ENCODE peak calls at places on chromosomes 13 and 19, in six cellular contexts. Q is right lobe of liver, S is HepG2, G is gastrocnemius medialis, Y is heart left ventricle, H is tibial nerve. K is an unnamed sample.

GRCh38 chr19:30402790-30403189 is 30.6 kb downstream of the ZNF536 start:
- DNase-seq in Q (no peak), Y (no peak), H (no peak), G (no peak), S (no peak), K (no peak)

GRCh38 chr19:41705393-41706174 is 2.8 kb upstream of the CEACAM5 start:
- DNase-seq in Q (peak; percentile 54), Y (peak; percentile 56), G (no peak), H (no peak), S (no peak), K (no peak)

GRCh38 chr13:109074436-109074835 is 445.0 kb downstream of the MYO16 start:
- DNase-seq in Y (no peak), Q (no peak), H (no peak), S (no peak), G (no peak), K (no peak)

GRCh38 chr13:64791373-64791772 is 2438.8 kb downstream of the PCDH9 start:
- DNase-seq in Q (no peak), H (no peak), G (no peak), Y (no peak), S (no peak), K (no peak)

GRCh38 chr19:41563847-41564514 is 12.0 kb upstream of the CEACAM21 start:
- DNase-seq in Y (no peak), Q (no peak), G (no peak), H (no peak), S (no peak), K (no peak)

GRCh38 chr19:35776102-35776788 is 881 bp downstream of the ARHGAP33 start:
- DNase-seq in Y (no peak), Q (no peak), H (no peak), S (no peak), G (no peak), K (no peak)

GRCh38 chr13:49527123-49527522 is 31.4 kb downstream of the PHF11 start:
- DNase-seq in Q (no peak), Y (no peak), S (no peak), G (no peak), H (no peak), K (no peak)

GRCh38 chr19:48553676-48554384 is 1.9 kb downstream of the SULT2B1 start:
- DNase-seq in Y (no peak), Q (no peak), G (no peak), S (peak; percentile 69), H (no peak), K (peak; percentile 44)

GRCh38 chr13:97122381-97122996 is 99.6 kb upstream of the MBNL2 start:
- DNase-seq in S (no peak), G (no peak), Q (no peak), Y (no peak), H (no peak), K (no peak)

GRCh38 chr13:74825170-74825948 is 656.6 kb downstream of the TBC1D4 start:
- DNase-seq in Q (no peak), Y (no peak), H (no peak), G (no peak), S (no peak), K (no peak)

GRCh38 chr13:42656136-42656535 is 82.2 kb downstream of the TNFSF11 start:
- DNase-seq in Q (no peak), Y (no peak), S (no peak), G (no peak), H (no peak), K (no peak)

GRCh38 chr13:31043891-31044657 is 111.6 kb downstream of the TEX26 start:
- DNase-seq in S (peak; percentile 57), G (peak; percentile 33), Y (peak; percentile 88), Q (peak; percentile 80), H (peak; percentile 79), K (peak; percentile 81)

GRCh38 chr19:3095375-3096191 is 1.4 kb downstream of the GNA11 start:
- DNase-seq in Y (no peak), H (no peak), S (peak; percentile 62), G (no peak), Q (peak; percentile 57), K (no peak)

GRCh38 chr13:110869231-110869804 is 45.6 kb downstream of the ANKRD10 start:
- DNase-seq in Q (no peak), S (no peak), Y (peak; percentile 59), G (peak; percentile 34), H (no peak), K (peak; percentile 33)

GRCh38 chr19:17865364-17866311 is 5.9 kb downstream of the RPL18A start:
- DNase-seq in H (no peak), S (no peak), Y (no peak), Q (no peak), G (no peak), K (no peak)
- TF ChIP-seq POLR2A in H (no peak), S (peak; percentile 74), Y (no peak), Q (no peak), G (no peak), K (no peak)

GRCh38 chr13:79384022-79384610 is 21.9 kb downstream of the RBM26 start:
- DNase-seq in Y (no peak), H (no peak), G (no peak), S (peak; percentile 20), Q (no peak), K (no peak)

GRCh38 chr13:79385694-79386093 is 20.4 kb downstream of the RBM26 start:
- DNase-seq in Q (no peak), G (no peak), S (no peak), H (no peak), Y (no peak), K (no peak)

GRCh38 chr13:79389031-79389430 is 17.0 kb downstream of the RBM26 start:
- DNase-seq in Q (no peak), S (no peak), Y (no peak), G (no peak), H (no peak), K (no peak)

GRCh38 chr13:79387853-79388252 is 18.2 kb downstream of the RBM26 start:
- DNase-seq in Y (no peak), H (no peak), Q (no peak), G (no peak), S (no peak), K (no peak)

DNA sequence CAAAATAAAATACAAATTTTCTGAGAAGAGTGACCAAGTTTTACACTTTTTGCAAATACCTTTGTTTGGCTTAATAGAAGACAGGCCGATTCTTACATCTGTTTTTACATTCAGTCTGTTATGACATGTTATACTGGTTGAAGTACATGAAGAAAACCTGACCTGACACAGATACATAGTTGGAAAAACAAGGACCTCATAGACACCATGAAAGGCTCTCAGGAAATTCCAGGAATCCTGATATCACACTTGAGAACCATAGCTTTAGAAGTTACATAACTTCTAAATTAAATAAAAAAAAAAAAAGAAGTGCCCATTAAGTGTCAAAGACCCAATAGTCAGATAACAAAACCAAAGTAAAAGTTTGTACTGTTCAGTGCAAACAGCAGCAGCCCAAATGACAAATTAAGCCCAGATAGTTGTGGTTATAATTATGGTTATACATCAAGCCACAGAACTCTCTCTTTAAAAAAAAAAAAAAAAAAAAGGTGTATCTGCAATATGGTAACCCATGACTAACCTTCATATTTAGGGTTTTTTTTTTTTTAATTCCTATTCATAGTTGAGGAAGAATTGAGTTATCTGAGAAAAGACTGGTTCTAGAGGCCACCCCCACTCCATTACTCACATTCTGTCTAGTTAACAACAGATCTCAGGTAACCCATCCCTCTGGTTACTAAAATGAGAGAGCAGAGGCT is 19.8 kb downstream of the RBM26 start:
- DNase-seq in S (no peak), H (no peak), Q (no peak), G (no peak), Y (no peak), K (no peak)
- H3K4me1 ChIP-seq in S (peaks cover 18% of the 10 kb centered on the region), H (no peaks in the 10 kb centered on the region), Q (no peaks in the 10 kb centered on the region), G (peaks cover 40% of the 10 kb centered on the region), Y (peaks cover 64% of the 10 kb centered on the region), K (no peaks in the 10 kb centered on the region)

DNA sequence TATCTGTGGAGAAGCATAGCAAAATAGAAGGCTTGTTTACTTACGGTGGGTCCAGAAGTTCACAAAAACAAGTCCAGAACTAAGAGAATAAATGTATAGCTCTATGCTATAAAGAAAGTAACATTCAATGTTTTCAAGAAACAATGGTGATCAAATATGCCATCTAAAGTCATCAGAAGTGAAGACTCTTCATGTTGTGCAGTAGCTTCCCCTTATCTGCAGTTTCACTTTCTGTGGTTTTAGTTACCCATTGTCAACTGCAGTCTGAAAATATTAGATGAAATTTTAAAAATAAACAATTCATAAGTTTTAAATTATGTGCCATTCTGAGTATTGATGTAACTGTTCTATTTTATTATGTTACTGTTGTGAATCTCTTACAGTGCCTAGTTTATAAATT is 72.5 kb downstream of the EDNRB start:
- DNase-seq in S (no peak), G (no peak), H (no peak), Q (no peak), Y (no peak), K (no peak)
- H3K4me3 ChIP-seq in S (no peak overlapping the region), G (no peak overlapping the region), H (no peak overlapping the region), Q (no peak overlapping the region), Y (no peak overlapping the region), K (no peak overlapping the region)

DNA sequence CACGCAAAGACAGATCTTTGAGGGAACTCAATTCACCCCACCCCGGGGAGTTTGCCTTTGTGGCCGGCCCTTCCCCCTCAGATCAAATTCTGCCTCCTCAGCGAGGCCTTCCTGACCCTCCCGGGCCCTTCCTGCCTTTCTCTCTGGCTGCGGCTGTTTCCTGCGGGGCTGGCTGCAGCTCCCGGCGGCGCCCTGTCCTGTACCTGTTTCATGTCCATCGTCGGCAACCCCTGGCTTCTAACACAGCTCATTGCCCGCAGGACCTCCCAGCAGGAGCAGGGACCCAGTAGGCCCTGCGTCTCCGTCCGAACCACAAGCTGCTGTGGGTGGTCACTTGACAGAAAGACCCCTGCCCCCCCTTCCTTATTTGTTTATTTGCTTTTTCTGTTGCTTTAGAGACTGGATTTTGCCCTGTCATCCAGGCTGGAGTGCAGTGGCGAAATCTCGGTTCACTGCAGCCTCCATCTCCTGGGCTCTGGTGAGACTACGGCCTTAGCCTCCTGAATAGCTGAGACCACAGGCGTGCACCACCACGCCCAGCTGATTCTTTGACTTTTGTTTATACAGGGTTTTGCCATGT is 7.7 kb upstream of the PTBP1 start:
- DNase-seq in Y (peak; percentile 79), H (no peak), G (no peak), S (peak; percentile 58), Q (no peak), K (no peak)
- TF ChIP-seq POLR2A in Y (no peak), H (no peak), G (no peak), S (peak; percentile 11), Q (no peak), K (no peak)

GRCh38 chr19:6274756-6275155 is 5.0 kb downstream of the MLLT1 start:
- DNase-seq in G (peak; percentile 38), Q (peak; percentile 89), H (no peak), S (no peak), Y (no peak), K (no peak)

GRCh38 chr19:6275170-6275744 is 4.5 kb downstream of the MLLT1 start:
- DNase-seq in Q (no peak), H (no peak), S (no peak), G (no peak), Y (no peak), K (no peak)

GRCh38 chr19:6273701-6274601 is 5.8 kb downstream of the MLLT1 start:
- DNase-seq in H (peak; percentile 85), Y (peak; percentile 88), G (peak; percentile 86), Q (peak; percentile 93), S (peak; percentile 89), K (peak; percentile 82)

GRCh38 chr19:6278051-6278450 is 1.7 kb downstream of the MLLT1 start:
- DNase-seq in Y (no peak), S (no peak), Q (no peak), H (no peak), G (no peak), K (no peak)

GRCh38 chr19:6276447-6276846 is 3.3 kb downstream of the MLLT1 start:
- DNase-seq in Q (no peak), S (no peak), G (peak; percentile 34), Y (peak; percentile 80), H (peak; percentile 72), K (peak; percentile 81)
- H3K4me1 ChIP-seq in Q (no peaks in the 10 kb centered on the region), S (peaks cover 66% of the 10 kb centered on the region), G (peaks cover 66% of the 10 kb centered on the region), Y (peaks cover 81% of the 10 kb centered on the region), H (peaks cover 69% of the 10 kb centered on the region), K (peaks cover 38% of the 10 kb centered on the region)